ENCODE peak calls at places on chromosomes 6 and 20, in six cellular contexts. One of them, this sample, is unnamed.

GRCh38 chr20:62822788-62823651 is 6.2 kb downstream of the COL9A3 start:
- DNase-seq in T-cell: no peak
- DNase-seq in stimulated activated naive CD8-positive, alpha-beta T cell treated with anti-CD3 and anti-CD28 coated beads, Interleukin-15, Interleukin-2, amounts not matched to agents 100 U/mL and 50 U/mL, for 24 hours: peak
- DNase-seq in esophagus squamous epithelium: no peak
- DNase-seq in activated naive CD4-positive, alpha-beta T cell: no peak
- DNase-seq in astrocyte of the hippocampus: peak
- DNase-seq in this sample: peak

GRCh38 chr6:129684903-129685639 is 24.9 kb downstream of the ARHGAP18 start:
- DNase-seq in activated naive CD4-positive, alpha-beta T cell: no peak
- DNase-seq in esophagus squamous epithelium: no peak
- DNase-seq in stimulated activated naive CD8-positive, alpha-beta T cell treated with anti-CD3 and anti-CD28 coated beads, Interleukin-15, Interleukin-2, amounts not matched to agents 100 U/mL and 50 U/mL, for 24 hours: no peak
- DNase-seq in T-cell: no peak
- DNase-seq in astrocyte of the hippocampus: no peak
- DNase-seq in this sample: no peak

GRCh38 chr6:30441171-30441570 is 48.1 kb upstream of the HLA-E start:
- DNase-seq in esophagus squamous epithelium: no peak
- DNase-seq in stimulated activated naive CD8-positive, alpha-beta T cell treated with anti-CD3 and anti-CD28 coated beads, Interleukin-15, Interleukin-2, amounts not matched to agents 100 U/mL and 50 U/mL, for 24 hours: no peak
- DNase-seq in activated naive CD4-positive, alpha-beta T cell: no peak
- DNase-seq in T-cell: no peak
- DNase-seq in astrocyte of the hippocampus: no peak
- DNase-seq in this sample: no peak

GRCh38 chr20:1860446-1860845 is 34.8 kb upstream of the SIRPA start:
- DNase-seq in stimulated activated naive CD8-positive, alpha-beta T cell treated with anti-CD3 and anti-CD28 coated beads, Interleukin-15, Interleukin-2, amounts not matched to agents 100 U/mL and 50 U/mL, for 24 hours: no peak
- DNase-seq in activated naive CD4-positive, alpha-beta T cell: no peak
- DNase-seq in T-cell: no peak
- DNase-seq in astrocyte of the hippocampus: peak
- DNase-seq in esophagus squamous epithelium: no peak
- DNase-seq in this sample: no peak

GRCh38 chr6:154933181-154933827 is 61.8 kb upstream of the TIAM2 start:
- DNase-seq in activated naive CD4-positive, alpha-beta T cell: no peak
- DNase-seq in T-cell: no peak
- DNase-seq in stimulated activated naive CD8-positive, alpha-beta T cell treated with anti-CD3 and anti-CD28 coated beads, Interleukin-15, Interleukin-2, amounts not matched to agents 100 U/mL and 50 U/mL, for 24 hours: no peak
- DNase-seq in astrocyte of the hippocampus: peak
- DNase-seq in esophagus squamous epithelium: no peak
- DNase-seq in this sample: no peak

GRCh38 chr20:35490736-35491181 is 35.4 kb downstream of the CEP250 start:
- DNase-seq in stimulated activated naive CD8-positive, alpha-beta T cell treated with anti-CD3 and anti-CD28 coated beads, Interleukin-15, Interleukin-2, amounts not matched to agents 100 U/mL and 50 U/mL, for 24 hours: peak
- DNase-seq in astrocyte of the hippocampus: no peak
- DNase-seq in esophagus squamous epithelium: peak
- DNase-seq in T-cell: peak
- DNase-seq in activated naive CD4-positive, alpha-beta T cell: no peak
- DNase-seq in this sample: no peak

GRCh38 chr6:138103876-138104275 is 3.3 kb downstream of the PERP start:
- DNase-seq in T-cell: no peak
- DNase-seq in activated naive CD4-positive, alpha-beta T cell: no peak
- DNase-seq in astrocyte of the hippocampus: no peak
- DNase-seq in stimulated activated naive CD8-positive, alpha-beta T cell treated with anti-CD3 and anti-CD28 coated beads, Interleukin-15, Interleukin-2, amounts not matched to agents 100 U/mL and 50 U/mL, for 24 hours: no peak
- DNase-seq in esophagus squamous epithelium: no peak
- DNase-seq in this sample: no peak

GRCh38 chr6:80725156-80725930 is 618.9 kb downstream of the BCKDHB start:
- DNase-seq in activated naive CD4-positive, alpha-beta T cell: no peak
- DNase-seq in stimulated activated naive CD8-positive, alpha-beta T cell treated with anti-CD3 and anti-CD28 coated beads, Interleukin-15, Interleukin-2, amounts not matched to agents 100 U/mL and 50 U/mL, for 24 hours: no peak
- DNase-seq in astrocyte of the hippocampus: no peak
- DNase-seq in esophagus squamous epithelium: no peak
- DNase-seq in T-cell: no peak
- DNase-seq in this sample: peak

GRCh38 chr6:16647422-16647821 is 113.8 kb downstream of the ATXN1 start:
- DNase-seq in T-cell: no peak
- DNase-seq in stimulated activated naive CD8-positive, alpha-beta T cell treated with anti-CD3 and anti-CD28 coated beads, Interleukin-15, Interleukin-2, amounts not matched to agents 100 U/mL and 50 U/mL, for 24 hours: no peak
- DNase-seq in astrocyte of the hippocampus: no peak
- DNase-seq in activated naive CD4-positive, alpha-beta T cell: no peak
- DNase-seq in esophagus squamous epithelium: no peak
- DNase-seq in this sample: no peak

GRCh38 chr6:159899994-159900745 is 9.4 kb downstream of the MAS1 start:
- DNase-seq in astrocyte of the hippocampus: peak
- DNase-seq in T-cell: no peak
- DNase-seq in activated naive CD4-positive, alpha-beta T cell: no peak
- DNase-seq in esophagus squamous epithelium: no peak
- DNase-seq in stimulated activated naive CD8-positive, alpha-beta T cell treated with anti-CD3 and anti-CD28 coated beads, Interleukin-15, Interleukin-2, amounts not matched to agents 100 U/mL and 50 U/mL, for 24 hours: no peak
- DNase-seq in this sample: no peak

GRCh38 chr20:33709398-33709797 is 10.7 kb downstream of the PXMP4 start:
- DNase-seq in activated naive CD4-positive, alpha-beta T cell: no peak
- DNase-seq in stimulated activated naive CD8-positive, alpha-beta T cell treated with anti-CD3 and anti-CD28 coated beads, Interleukin-15, Interleukin-2, amounts not matched to agents 100 U/mL and 50 U/mL, for 24 hours: peak
- DNase-seq in astrocyte of the hippocampus: no peak
- DNase-seq in esophagus squamous epithelium: no peak
- DNase-seq in T-cell: no peak
- DNase-seq in this sample: no peak

GRCh38 chr6:169312658-169313346 is 59.2 kb upstream of the THBS2 start:
- DNase-seq in astrocyte of the hippocampus: no peak
- DNase-seq in activated naive CD4-positive, alpha-beta T cell: no peak
- DNase-seq in esophagus squamous epithelium: no peak
- DNase-seq in stimulated activated naive CD8-positive, alpha-beta T cell treated with anti-CD3 and anti-CD28 coated beads, Interleukin-15, Interleukin-2, amounts not matched to agents 100 U/mL and 50 U/mL, for 24 hours: no peak
- DNase-seq in T-cell: no peak
- DNase-seq in this sample: no peak

GRCh38 chr6:157066781-157067491 is 256.4 kb downstream of the TMEM242 start:
- DNase-seq in activated naive CD4-positive, alpha-beta T cell: no peak
- DNase-seq in esophagus squamous epithelium: no peak
- DNase-seq in astrocyte of the hippocampus: no peak
- DNase-seq in T-cell: no peak
- DNase-seq in stimulated activated naive CD8-positive, alpha-beta T cell treated with anti-CD3 and anti-CD28 coated beads, Interleukin-15, Interleukin-2, amounts not matched to agents 100 U/mL and 50 U/mL, for 24 hours: no peak
- DNase-seq in this sample: no peak

GRCh38 chr6:113672691-113673149 is 184.4 kb upstream of the MARCKS start:
- DNase-seq in stimulated activated naive CD8-positive, alpha-beta T cell treated with anti-CD3 and anti-CD28 coated beads, Interleukin-15, Interleukin-2, amounts not matched to agents 100 U/mL and 50 U/mL, for 24 hours: no peak
- DNase-seq in activated naive CD4-positive, alpha-beta T cell: no peak
- DNase-seq in T-cell: no peak
- DNase-seq in esophagus squamous epithelium: no peak
- DNase-seq in astrocyte of the hippocampus: peak
- DNase-seq in this sample: no peak

GRCh38 chr6:122752493-122752892 is 27.0 kb upstream of the FABP7 start:
- DNase-seq in esophagus squamous epithelium: no peak
- DNase-seq in activated naive CD4-positive, alpha-beta T cell: no peak
- DNase-seq in astrocyte of the hippocampus: no peak
- DNase-seq in T-cell: no peak
- DNase-seq in stimulated activated naive CD8-positive, alpha-beta T cell treated with anti-CD3 and anti-CD28 coated beads, Interleukin-15, Interleukin-2, amounts not matched to agents 100 U/mL and 50 U/mL, for 24 hours: no peak
- DNase-seq in this sample: no peak

GRCh38 chr6:71544906-71545305 is 256.3 kb downstream of the OGFRL1 start:
- DNase-seq in activated naive CD4-positive, alpha-beta T cell: no peak
- DNase-seq in esophagus squamous epithelium: no peak
- DNase-seq in stimulated activated naive CD8-positive, alpha-beta T cell treated with anti-CD3 and anti-CD28 coated beads, Interleukin-15, Interleukin-2, amounts not matched to agents 100 U/mL and 50 U/mL, for 24 hours: no peak
- DNase-seq in T-cell: no peak
- DNase-seq in astrocyte of the hippocampus: no peak
- DNase-seq in this sample: no peak

GRCh38 chr20:41162396-41162795 is 25.1 kb downstream of the PLCG1 start:
- DNase-seq in activated naive CD4-positive, alpha-beta T cell: no peak
- DNase-seq in esophagus squamous epithelium: no peak
- DNase-seq in T-cell: no peak
- DNase-seq in astrocyte of the hippocampus: no peak
- DNase-seq in stimulated activated naive CD8-positive, alpha-beta T cell treated with anti-CD3 and anti-CD28 coated beads, Interleukin-15, Interleukin-2, amounts not matched to agents 100 U/mL and 50 U/mL, for 24 hours: no peak
- DNase-seq in this sample: no peak

GRCh38 chr20:8932192-8933150 is 136.4 kb upstream of the PLCB4 start:
- DNase-seq in astrocyte of the hippocampus: peak
- DNase-seq in esophagus squamous epithelium: no peak
- DNase-seq in T-cell: no peak
- DNase-seq in activated naive CD4-positive, alpha-beta T cell: no peak
- DNase-seq in stimulated activated naive CD8-positive, alpha-beta T cell treated with anti-CD3 and anti-CD28 coated beads, Interleukin-15, Interleukin-2, amounts not matched to agents 100 U/mL and 50 U/mL, for 24 hours: no peak
- DNase-seq in this sample: no peak

GRCh38 chr20:63580796-63581461 is 6.9 kb upstream of the HELZ2 start:
- DNase-seq in activated naive CD4-positive, alpha-beta T cell: no peak
- DNase-seq in stimulated activated naive CD8-positive, alpha-beta T cell treated with anti-CD3 and anti-CD28 coated beads, Interleukin-15, Interleukin-2, amounts not matched to agents 100 U/mL and 50 U/mL, for 24 hours: peak
- DNase-seq in astrocyte of the hippocampus: peak
- DNase-seq in T-cell: peak
- DNase-seq in esophagus squamous epithelium: no peak
- DNase-seq in this sample: peak

GRCh38 chr6:38755207-38755606 is 40.1 kb downstream of the DNAH8 start:
- DNase-seq in activated naive CD4-positive, alpha-beta T cell: no peak
- DNase-seq in T-cell: no peak
- DNase-seq in esophagus squamous epithelium: no peak
- DNase-seq in astrocyte of the hippocampus: no peak
- DNase-seq in stimulated activated naive CD8-positive, alpha-beta T cell treated with anti-CD3 and anti-CD28 coated beads, Interleukin-15, Interleukin-2, amounts not matched to agents 100 U/mL and 50 U/mL, for 24 hours: no peak
- DNase-seq in this sample: no peak

GRCh38 chr6:329888-330691 is 37.8 kb downstream of the DUSP22 start:
- DNase-seq in astrocyte of the hippocampus: no peak
- DNase-seq in activated naive CD4-positive, alpha-beta T cell: no peak
- DNase-seq in T-cell: no peak
- DNase-seq in stimulated activated naive CD8-positive, alpha-beta T cell treated with anti-CD3 and anti-CD28 coated beads, Interleukin-15, Interleukin-2, amounts not matched to agents 100 U/mL and 50 U/mL, for 24 hours: no peak
- DNase-seq in esophagus squamous epithelium: no peak
- DNase-seq in this sample: peak

GRCh38 chr20:61833807-61834610 is 231.7 kb downstream of the TAF4 start:
- DNase-seq in activated naive CD4-positive, alpha-beta T cell: no peak
- DNase-seq in esophagus squamous epithelium: no peak
- DNase-seq in T-cell: no peak
- DNase-seq in astrocyte of the hippocampus: no peak
- DNase-seq in stimulated activated naive CD8-positive, alpha-beta T cell treated with anti-CD3 and anti-CD28 coated beads, Interleukin-15, Interleukin-2, amounts not matched to agents 100 U/mL and 50 U/mL, for 24 hours: no peak
- DNase-seq in this sample: no peak

GRCh38 chr6:90411292-90411781 is 114.7 kb upstream of the BACH2 start:
- DNase-seq in activated naive CD4-positive, alpha-beta T cell: no peak
- DNase-seq in T-cell: peak
- DNase-seq in esophagus squamous epithelium: no peak
- DNase-seq in astrocyte of the hippocampus: peak
- DNase-seq in stimulated activated naive CD8-positive, alpha-beta T cell treated with anti-CD3 and anti-CD28 coated beads, Interleukin-15, Interleukin-2, amounts not matched to agents 100 U/mL and 50 U/mL, for 24 hours: peak
- DNase-seq in this sample: no peak

GRCh38 chr20:58810116-58810878 is 40.4 kb downstream of the GNAS-AS1 start:
- DNase-seq in stimulated activated naive CD8-positive, alpha-beta T cell treated with anti-CD3 and anti-CD28 coated beads, Interleukin-15, Interleukin-2, amounts not matched to agents 100 U/mL and 50 U/mL, for 24 hours: peak
- DNase-seq in esophagus squamous epithelium: no peak
- DNase-seq in astrocyte of the hippocampus: peak
- DNase-seq in activated naive CD4-positive, alpha-beta T cell: no peak
- DNase-seq in T-cell: no peak
- DNase-seq in this sample: no peak

GRCh38 chr6:151154418-151154817 is 85.3 kb upstream of the AKAP12 start:
- DNase-seq in activated naive CD4-positive, alpha-beta T cell: no peak
- DNase-seq in esophagus squamous epithelium: no peak
- DNase-seq in astrocyte of the hippocampus: peak
- DNase-seq in stimulated activated naive CD8-positive, alpha-beta T cell treated with anti-CD3 and anti-CD28 coated beads, Interleukin-15, Interleukin-2, amounts not matched to agents 100 U/mL and 50 U/mL, for 24 hours: no peak
- DNase-seq in T-cell: no peak
- DNase-seq in this sample: peak

GRCh38 chr6:80182291-80182690 is 75.8 kb downstream of the BCKDHB start:
- DNase-seq in T-cell: no peak
- DNase-seq in astrocyte of the hippocampus: peak
- DNase-seq in esophagus squamous epithelium: no peak
- DNase-seq in stimulated activated naive CD8-positive, alpha-beta T cell treated with anti-CD3 and anti-CD28 coated beads, Interleukin-15, Interleukin-2, amounts not matched to agents 100 U/mL and 50 U/mL, for 24 hours: no peak
- DNase-seq in activated naive CD4-positive, alpha-beta T cell: no peak
- DNase-seq in this sample: no peak

GRCh38 chr6:305371-306206 is 13.3 kb downstream of the DUSP22 start:
- DNase-seq in T-cell: no peak
- DNase-seq in esophagus squamous epithelium: no peak
- DNase-seq in astrocyte of the hippocampus: no peak
- DNase-seq in stimulated activated naive CD8-positive, alpha-beta T cell treated with anti-CD3 and anti-CD28 coated beads, Interleukin-15, Interleukin-2, amounts not matched to agents 100 U/mL and 50 U/mL, for 24 hours: no peak
- DNase-seq in activated naive CD4-positive, alpha-beta T cell: no peak
- DNase-seq in this sample: no peak

GRCh38 chr6:44556046-44556445 is 168.5 kb downstream of the CDC5L start:
- DNase-seq in T-cell: no peak
- DNase-seq in activated naive CD4-positive, alpha-beta T cell: no peak
- DNase-seq in astrocyte of the hippocampus: no peak
- DNase-seq in esophagus squamous epithelium: no peak
- DNase-seq in stimulated activated naive CD8-positive, alpha-beta T cell treated with anti-CD3 and anti-CD28 coated beads, Interleukin-15, Interleukin-2, amounts not matched to agents 100 U/mL and 50 U/mL, for 24 hours: no peak
- DNase-seq in this sample: no peak

GRCh38 chr20:46423342-46423741 is 16.9 kb upstream of the ELMO2 start:
- DNase-seq in activated naive CD4-positive, alpha-beta T cell: no peak
- DNase-seq in stimulated activated naive CD8-positive, alpha-beta T cell treated with anti-CD3 and anti-CD28 coated beads, Interleukin-15, Interleukin-2, amounts not matched to agents 100 U/mL and 50 U/mL, for 24 hours: no peak
- DNase-seq in astrocyte of the hippocampus: no peak
- DNase-seq in esophagus squamous epithelium: no peak
- DNase-seq in T-cell: no peak
- DNase-seq in this sample: no peak

GRCh38 chr20:20759132-20759531 is 46.7 kb upstream of the RALGAPA2 start:
- DNase-seq in esophagus squamous epithelium: no peak
- DNase-seq in activated naive CD4-positive, alpha-beta T cell: no peak
- DNase-seq in astrocyte of the hippocampus: no peak
- DNase-seq in T-cell: no peak
- DNase-seq in stimulated activated naive CD8-positive, alpha-beta T cell treated with anti-CD3 and anti-CD28 coated beads, Interleukin-15, Interleukin-2, amounts not matched to agents 100 U/mL and 50 U/mL, for 24 hours: no peak
- DNase-seq in this sample: peak

GRCh38 chr6:90676516-90676915 is 89.6 kb upstream of the MAP3K7 start:
- DNase-seq in stimulated activated naive CD8-positive, alpha-beta T cell treated with anti-CD3 and anti-CD28 coated beads, Interleukin-15, Interleukin-2, amounts not matched to agents 100 U/mL and 50 U/mL, for 24 hours: no peak
- DNase-seq in esophagus squamous epithelium: no peak
- DNase-seq in T-cell: no peak
- DNase-seq in astrocyte of the hippocampus: no peak
- DNase-seq in activated naive CD4-positive, alpha-beta T cell: no peak
- DNase-seq in this sample: no peak

GRCh38 chr6:150403458-150404245 is 34.8 kb downstream of the IYD start:
- DNase-seq in activated naive CD4-positive, alpha-beta T cell: no peak
- DNase-seq in esophagus squamous epithelium: no peak
- DNase-seq in astrocyte of the hippocampus: peak
- DNase-seq in T-cell: no peak
- DNase-seq in stimulated activated naive CD8-positive, alpha-beta T cell treated with anti-CD3 and anti-CD28 coated beads, Interleukin-15, Interleukin-2, amounts not matched to agents 100 U/mL and 50 U/mL, for 24 hours: no peak
- DNase-seq in this sample: no peak

GRCh38 chr6:114342086-114342825 is 567 bp downstream of the HS3ST5 start:
- DNase-seq in T-cell: no peak
- DNase-seq in astrocyte of the hippocampus: peak
- DNase-seq in esophagus squamous epithelium: no peak
- DNase-seq in activated naive CD4-positive, alpha-beta T cell: no peak
- DNase-seq in stimulated activated naive CD8-positive, alpha-beta T cell treated with anti-CD3 and anti-CD28 coated beads, Interleukin-15, Interleukin-2, amounts not matched to agents 100 U/mL and 50 U/mL, for 24 hours: no peak
- DNase-seq in this sample: peak

GRCh38 chr6:24325978-24326377 is 31.9 kb downstream of the DCDC2 start:
- DNase-seq in esophagus squamous epithelium: no peak
- DNase-seq in astrocyte of the hippocampus: no peak
- DNase-seq in stimulated activated naive CD8-positive, alpha-beta T cell treated with anti-CD3 and anti-CD28 coated beads, Interleukin-15, Interleukin-2, amounts not matched to agents 100 U/mL and 50 U/mL, for 24 hours: no peak
- DNase-seq in T-cell: no peak
- DNase-seq in activated naive CD4-positive, alpha-beta T cell: no peak
- DNase-seq in this sample: no peak

This sample was measured in HuH-7.